ENCODE peak calls at places on chromosomes 6 and 20, in six cellular contexts. I, C, X, Q, M and E are unnamed samples.
A peak's percentile ranks its signal among the peaks of the same experiment; 100 is the strongest.

GRCh38 chr20:20710443-20710842 is 2.0 kb downstream of the RALGAPA2 start:
- DNase-seq in I (no peak), C (no peak), X (no peak), Q (no peak), M (no peak), E (no peak)

GRCh38 chr20:46954490-46955038 is 59.9 kb downstream of the EYA2 start:
- DNase-seq in I (no peak), C (no peak), X (peak; percentile 90), Q (no peak), M (no peak), E (no peak)

GRCh38 chr6:43105538-43106218 is 29.6 kb downstream of the PTK7 start:
- DNase-seq in I (peak; percentile 43), C (no peak), X (no peak), Q (no peak), M (no peak), E (no peak)

GRCh38 chr20:58482416-58482815 is 32.8 kb downstream of the APCDD1L start:
- DNase-seq in I (peak; percentile 23), C (no peak), X (peak; percentile 19), Q (no peak), M (peak; percentile 39), E (no peak)

GRCh38 chr6:84902354-84902928 is 138.0 kb upstream of the TBX18 start:
- DNase-seq in I (no peak), C (no peak), X (no peak), Q (no peak), M (no peak), E (no peak)

GRCh38 chr20:61477366-61477966 is 225.4 kb downstream of the CDH4 start:
- DNase-seq in I (peak; percentile 14), C (no peak), X (peak; percentile 28), Q (no peak), M (no peak), E (no peak)

GRCh38 chr6:141562181-141562800 is 570.4 kb upstream of the GJE1 start:
- DNase-seq in I (peak; percentile 76), C (peak; percentile 56), X (peak; percentile 42), Q (peak; percentile 20), M (peak; percentile 13), E (no peak)

GRCh38 chr6:159788757-159789376 is 535 bp downstream of the TCP1 start:
- DNase-seq in I (peak; percentile 39), C (peak; percentile 60), X (peak; percentile 71), Q (peak; percentile 62), M (peak; percentile 68), E (no peak)

GRCh38 chr6:17311595-17312311 is 30.6 kb downstream of the RBM24 start:
- DNase-seq in I (no peak), C (peak; percentile 9), X (peak; percentile 4), Q (no peak), M (peak; percentile 38), E (no peak)

GRCh38 chr20:56316483-56316882 is 42.3 kb upstream of the FAM210B start:
- DNase-seq in I (no peak), C (no peak), X (no peak), Q (no peak), M (no peak), E (no peak)

GRCh38 chr6:30684386-30685156 is 1.9 kb downstream of the PPP1R18 start:
- DNase-seq in I (no peak), C (no peak), X (peak; percentile 59), Q (peak; percentile 60), M (peak; percentile 60), E (no peak)

GRCh38 chr6:84687487-84687886 is 76.9 kb downstream of the TBX18 start:
- DNase-seq in I (no peak), C (peak; percentile 56), X (peak; percentile 43), Q (no peak), M (no peak), E (no peak)

GRCh38 chr6:100453701-100454521 is 10.8 kb downstream of the SIM1 start:
- DNase-seq in I (peak; percentile 82), C (peak; percentile 86), X (no peak), Q (no peak), M (no peak), E (no peak)

GRCh38 chr6:166907373-166907841 is 48.9 kb downstream of the RNASET2 start:
- DNase-seq in I (no peak), C (no peak), X (no peak), Q (no peak), M (no peak), E (no peak)

GRCh38 chr6:43610431-43610830 is 18.6 kb downstream of the GTPBP2 start:
- DNase-seq in I (no peak), C (no peak), X (peak; percentile 46), Q (no peak), M (no peak), E (no peak)

GRCh38 chr6:157274471-157275226 is 48.7 kb downstream of the TMEM242 start:
- DNase-seq in I (peak; percentile 72), C (peak; percentile 91), X (peak; percentile 88), Q (peak; percentile 64), M (peak; percentile 95), E (no peak)

GRCh38 chr6:139257821-139258398 is 33.9 kb downstream of the TXLNB start:
- DNase-seq in I (peak; percentile 45), C (peak; percentile 10), X (no peak), Q (no peak), M (no peak), E (no peak)

DNA sequence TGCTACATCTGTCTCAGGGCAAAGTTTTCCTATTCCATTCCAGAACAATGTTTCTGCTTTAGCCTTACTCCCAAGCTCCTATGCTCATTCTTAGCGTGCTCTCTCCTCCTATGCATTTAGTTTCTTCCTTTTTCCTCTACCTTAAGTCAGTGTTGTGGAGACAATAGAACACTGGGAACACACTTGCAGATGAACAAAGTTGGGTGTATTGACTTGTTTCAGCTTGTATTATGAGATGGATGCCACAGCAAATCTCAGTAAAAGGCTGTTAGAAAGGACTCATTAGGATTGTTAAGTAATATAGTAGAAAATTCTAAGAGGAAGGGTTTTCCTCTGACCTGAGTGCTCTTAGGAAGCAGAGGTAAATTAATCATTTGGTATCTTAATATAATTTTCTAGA is 48.4 kb downstream of the BMP5 start:
- DNase-seq in I (no peak), C (peak; percentile 32), X (no peak), Q (no peak), M (no peak), E (no peak)
- H3K9ac ChIP-seq in I (no peak overlapping the region), C (no peak overlapping the region), X (no peak overlapping the region), Q (no peak overlapping the region), M (no peak overlapping the region), E (no peak overlapping the region)

DNA sequence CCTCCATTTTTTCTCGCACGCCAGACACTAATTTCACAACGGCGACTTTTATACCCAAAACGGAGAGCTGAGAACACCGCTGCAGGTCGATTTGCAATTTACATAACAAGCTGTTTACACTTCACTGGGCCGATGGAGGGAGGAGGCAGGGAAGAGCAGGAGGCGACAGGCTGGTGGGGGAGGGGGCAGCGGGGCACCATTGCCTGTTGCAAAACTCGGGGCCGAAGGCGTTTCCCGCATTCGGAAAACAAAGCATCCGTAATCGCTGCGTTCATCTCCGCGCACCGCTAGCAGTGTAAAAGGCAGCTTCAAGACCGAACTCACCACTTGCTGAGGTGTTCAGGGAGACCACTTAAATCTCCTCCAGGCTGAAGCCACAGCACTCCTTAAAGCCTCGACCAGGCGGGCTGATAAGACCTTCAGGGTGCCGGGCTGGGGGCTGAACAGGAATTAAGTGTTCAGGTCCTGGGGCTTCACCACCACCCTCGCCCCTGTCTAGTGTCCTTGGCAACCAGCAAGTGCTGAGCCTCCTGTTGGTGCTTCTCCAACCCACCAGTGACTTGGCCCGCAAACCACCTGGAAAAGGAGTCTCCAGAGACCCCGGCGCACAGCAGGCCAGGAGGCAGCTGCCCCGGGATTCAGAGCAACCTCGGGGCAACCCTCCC is 2.0 kb upstream of the FOXC1 start:
- DNase-seq in I (peak; percentile 91), C (peak; percentile 88), X (peak; percentile 31), Q (no peak), M (no peak), E (no peak)
- H3K4me1 ChIP-seq in I (no peaks in the 10 kb centered on the region), C (peaks cover 25% of the 10 kb centered on the region), X (peaks cover 3% of the 10 kb centered on the region), Q (peaks cover 29% of the 10 kb centered on the region), M (no peaks in the 10 kb centered on the region), E (peaks cover 18% of the 10 kb centered on the region)

DNA sequence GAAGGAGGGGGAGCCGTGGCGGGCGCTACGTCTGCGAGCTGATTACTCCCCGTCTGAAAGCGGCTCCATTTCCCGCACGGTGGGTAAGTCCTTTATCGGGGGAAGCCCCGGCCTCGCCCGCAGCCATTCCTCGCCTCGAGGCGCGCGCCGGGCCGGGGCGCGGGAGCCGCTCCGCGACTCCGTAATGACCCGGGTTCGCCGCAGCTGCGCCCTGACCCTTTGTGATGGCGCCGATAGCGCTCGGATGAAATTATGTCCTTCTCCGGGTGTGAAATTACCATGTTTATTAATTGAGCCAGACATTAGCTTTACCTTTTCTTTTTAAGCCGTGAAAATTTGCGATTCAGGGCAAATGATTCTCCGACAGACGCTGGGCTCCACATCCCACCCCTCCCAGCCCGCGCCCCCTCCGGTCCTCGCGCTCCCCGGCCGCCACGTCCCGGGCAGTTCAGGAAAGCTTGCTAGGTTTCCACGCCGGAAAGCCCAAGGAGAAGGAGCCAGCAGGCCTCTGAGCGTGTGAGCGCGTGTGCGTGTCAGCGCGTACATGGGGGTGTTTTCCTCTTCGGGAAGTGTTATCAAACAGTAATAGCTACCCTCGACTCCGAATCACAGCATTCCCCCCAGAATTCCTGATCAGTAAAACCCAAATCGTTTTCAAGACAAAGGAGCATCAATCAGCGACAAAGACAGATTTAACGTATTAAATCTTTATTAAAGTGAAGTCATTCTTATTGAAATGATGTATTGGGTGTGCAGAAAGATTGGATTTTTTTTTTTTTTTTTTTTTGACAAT is 30.0 kb downstream of the TFAP2A start:
- DNase-seq in I (no peak), C (peak; percentile 69), X (no peak), Q (no peak), M (no peak), E (no peak)
- H3K9ac ChIP-seq in I (no peak overlapping the region), C (no peak overlapping the region), X (no peak overlapping the region), Q (no peak overlapping the region), M (no peak overlapping the region), E (no peak overlapping the region)

GRCh38 chr20:48761023-48761785 is 66.6 kb downstream of the PREX1 start:
- DNase-seq in I (no peak), C (no peak), X (no peak), Q (peak; percentile 46), M (no peak), E (no peak)
- H3K4me1 ChIP-seq in I (no peaks in the 10 kb centered on the region), C (peaks cover 10% of the 10 kb centered on the region), X (no peaks in the 10 kb centered on the region), Q (no peaks in the 10 kb centered on the region), M (no peaks in the 10 kb centered on the region), E (no peaks in the 10 kb centered on the region)

GRCh38 chr6:26194774-26195375 is 107.6 kb downstream of the HFE start:
- DNase-seq in I (no peak), C (no peak), X (peak; percentile 20), Q (no peak), M (no peak), E (no peak)
- H3K9ac ChIP-seq in I (peak overlapping the region; percentile 32), C (peak overlapping the region; percentile 2), X (peak overlapping the region; percentile 85), Q (peak overlapping the region; percentile 99), M (peak overlapping the region; percentile 99), E (peak overlapping the region; percentile 95)

DNA sequence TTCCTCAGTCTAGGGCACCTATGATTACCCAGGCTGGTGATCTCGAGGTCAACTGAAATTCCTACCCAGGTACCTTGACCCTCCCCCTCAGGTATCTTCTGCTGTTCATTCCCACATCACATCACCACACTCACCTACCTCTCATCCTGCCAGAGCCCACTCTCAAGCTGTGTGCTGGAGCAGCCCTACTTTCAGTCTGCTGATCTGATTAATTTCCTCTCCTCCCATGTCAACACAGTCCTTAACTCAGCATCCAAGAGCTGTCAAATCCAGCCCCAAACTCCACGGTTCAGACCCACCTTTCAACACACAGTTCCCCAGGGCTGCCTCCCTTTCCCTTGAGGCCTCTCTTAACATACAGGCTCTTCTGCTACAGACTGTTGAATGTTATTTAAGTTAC is 42.4 kb downstream of the EZR start:
- DNase-seq in I (no peak), C (no peak), X (no peak), Q (no peak), M (no peak), E (no peak)
- H3K4me1 ChIP-seq in I (no peaks in the 10 kb centered on the region), C (no peaks in the 10 kb centered on the region), X (peaks cover 13% of the 10 kb centered on the region), Q (peaks cover 13% of the 10 kb centered on the region), M (no peaks in the 10 kb centered on the region), E (peaks cover 33% of the 10 kb centered on the region)

GRCh38 chr6:113858605-113859348 is 1.6 kb downstream of the MARCKS start:
- DNase-seq in I (peak; percentile 92), C (peak; percentile 96), X (peak; percentile 95), Q (peak; percentile 93), M (peak; percentile 91), E (no peak)
- H3K9ac ChIP-seq in I (peak overlapping the region; percentile 100), C (peak overlapping the region; percentile 89), X (peak overlapping the region; percentile 100), Q (peak overlapping the region; percentile 100), M (peak overlapping the region; percentile 86), E (peak overlapping the region; percentile 98)